ENCODE peak calls at places on chromosomes 7 and 10, in ten cellular contexts. H is fibroblast of lung; C is NCI-H1105; O is stimulated activated CD4-positive, alpha-beta T cell treated with anti-CD3 and anti-CD28 coated beads, Interleukin-2, amount 100 ng/mL, for 48 hours; J is GF-D8; N is occipital lobe; F is brain microvascular endothelial cell; U is hypothalamus; E is anterior cingulate cortex; S is CD8-positive, alpha-beta T cell. R is an unnamed sample.

GRCh38 chr7:101984141-101984879 is 166.9 kb downstream of the CUX1 start:
- DNase-seq in O (no peak), F (no peak), S (no peak), J (no peak), E (no peak), N (peak), U (no peak), C (no peak), H (no peak), R (no peak)

GRCh38 chr7:1673581-1674102 is 3.6 kb downstream of the ELFN1 start:
- DNase-seq in E (no peak), J (no peak), F (no peak), U (no peak), S (no peak), C (no peak), O (no peak), N (no peak), H (no peak), R (no peak)

GRCh38 chr10:48493083-48493871 is 111.6 kb downstream of the ARHGAP22 start:
- DNase-seq in U (no peak), C (peak), F (no peak), S (no peak), H (peak), J (peak), E (no peak), O (no peak), N (no peak), R (no peak)

GRCh38 chr7:132666786-132667185 is 90.5 kb upstream of the PLXNA4 start:
- DNase-seq in H (no peak), E (no peak), N (no peak), F (no peak), S (no peak), U (no peak), J (no peak), O (no peak), C (no peak), R (no peak)

GRCh38 chr7:51430480-51431086 is 114.0 kb upstream of the COBL start:
- DNase-seq in E (peak), U (peak), O (peak), N (peak), J (no peak), S (peak), H (peak), C (peak), F (peak), R (no peak)

GRCh38 chr7:81045491-81045890 is 126.6 kb upstream of the SEMA3C start:
- DNase-seq in O (no peak), N (no peak), E (no peak), S (no peak), C (no peak), F (no peak), U (no peak), J (no peak), H (no peak), R (no peak)

GRCh38 chr10:77763453-77764430 is 126.1 kb upstream of the KCNMA1 start:
- DNase-seq in H (no peak), E (no peak), S (no peak), O (no peak), J (no peak), F (no peak), U (no peak), C (no peak), N (no peak), R (no peak)

GRCh38 chr10:93039721-93040120 is 20.9 kb upstream of the CYP26C1 start:
- DNase-seq in E (no peak), J (peak), O (no peak), S (no peak), N (no peak), H (peak), U (no peak), C (no peak), F (peak), R (no peak)

GRCh38 chr7:66110861-66111260 is 3.8 kb upstream of the CRCP start:
- DNase-seq in H (peak), O (no peak), N (no peak), S (no peak), F (peak), J (no peak), C (no peak), U (no peak), E (no peak), R (no peak)

GRCh38 chr7:124758327-124758726 is 7.3 kb downstream of the GPR37 start:
- DNase-seq in E (no peak), O (no peak), C (no peak), J (no peak), F (no peak), H (no peak), N (no peak), U (no peak), S (no peak), R (no peak)

GRCh38 chr10:43878386-43878785 is 229.7 kb upstream of the ZNF32 start:
- DNase-seq in N (no peak), U (peak), E (no peak), J (no peak), O (no peak), C (no peak), F (no peak), H (peak), S (no peak), R (no peak)

GRCh38 chr10:119370046-119370770 is 162.8 kb downstream of the GRK5 start:
- DNase-seq in N (no peak), U (no peak), O (no peak), J (no peak), S (no peak), E (no peak), H (peak), C (no peak), F (peak), R (no peak)

GRCh38 chr10:96417432-96417831 is 58.6 kb upstream of the OPALIN start:
- DNase-seq in U (no peak), N (no peak), J (no peak), C (no peak), F (no peak), E (no peak), O (no peak), H (peak), S (no peak), R (no peak)

GRCh38 chr7:140230517-140230861 is 53.7 kb upstream of the KDM7A start:
- DNase-seq in E (no peak), S (peak), J (no peak), H (no peak), F (no peak), O (peak), U (no peak), C (no peak), N (no peak), R (peak)

GRCh38 chr7:23332193-23332592 is 33.1 kb downstream of the MALSU1 start:
- DNase-seq in O (no peak), C (no peak), F (no peak), H (no peak), S (no peak), N (no peak), E (no peak), U (no peak), J (no peak), R (no peak)

GRCh38 chr7:98719396-98719795 is 102.3 kb downstream of the NPTX2 start:
- DNase-seq in U (no peak), F (no peak), O (no peak), N (no peak), J (no peak), S (no peak), E (no peak), H (no peak), C (no peak), R (no peak)

GRCh38 chr10:110471566-110472139 is 26.1 kb upstream of the DUSP5 start:
- DNase-seq in C (no peak), N (no peak), S (no peak), F (peak), O (no peak), H (peak), E (no peak), J (no peak), U (no peak), R (no peak)

GRCh38 chr10:131821378-131822012 is 79.3 kb upstream of the PPP2R2D start:
- DNase-seq in E (no peak), S (no peak), N (no peak), H (no peak), F (no peak), U (no peak), J (no peak), O (no peak), C (no peak), R (no peak)

GRCh38 chr10:124253006-124253405 is 159.6 kb upstream of the CHST15 start:
- DNase-seq in U (no peak), J (no peak), N (no peak), S (no peak), H (no peak), O (no peak), E (no peak), F (no peak), C (no peak), R (no peak)

GRCh38 chr7:134995239-134996096 is 9.2 kb downstream of the AGBL3 start:
- DNase-seq in C (no peak), F (no peak), O (no peak), E (no peak), H (no peak), N (no peak), S (peak), U (no peak), J (no peak), R (no peak)

GRCh38 chr10:33623677-33624076 is 289.2 kb upstream of the NRP1 start:
- DNase-seq in F (no peak), N (no peak), U (no peak), C (no peak), J (no peak), E (no peak), H (no peak), O (no peak), S (no peak), R (no peak)

GRCh38 chr10:77505431-77506334 is 131.9 kb downstream of the KCNMA1 start:
- DNase-seq in E (no peak), C (no peak), H (peak), U (no peak), O (no peak), F (peak), N (no peak), J (no peak), S (no peak), R (no peak)

GRCh38 chr10:49612513-49613159 is 1.2 kb upstream of the CHAT start:
- DNase-seq in N (no peak), H (no peak), E (no peak), O (no peak), C (no peak), J (no peak), U (no peak), S (no peak), F (no peak), R (no peak)

GRCh38 chr10:68105820-68106219 is 3.5 kb upstream of the MYPN start:
- DNase-seq in S (no peak), O (no peak), F (peak), H (peak), E (no peak), J (no peak), C (no peak), U (no peak), N (no peak), R (no peak)

GRCh38 chr10:5293691-5294550 is 70.8 kb upstream of the UCN3 start:
- DNase-seq in S (peak), J (peak), O (peak), H (peak), E (no peak), C (no peak), N (no peak), U (no peak), F (peak), R (peak)

GRCh38 chr7:70710011-70710480 is 421.9 kb upstream of the GALNT17 start:
- DNase-seq in J (no peak), O (no peak), F (peak), E (no peak), S (no peak), U (no peak), C (no peak), N (no peak), H (peak), R (no peak)

GRCh38 chr7:51121945-51122425 is 194.6 kb downstream of the COBL start:
- DNase-seq in U (no peak), N (no peak), E (no peak), O (no peak), J (no peak), H (peak), C (no peak), S (no peak), F (peak), R (no peak)

GRCh38 chr7:126398285-126398684 is 854.5 kb downstream of the GRM8 start:
- DNase-seq in O (no peak), E (no peak), U (no peak), C (no peak), F (no peak), S (no peak), N (no peak), H (no peak), J (no peak), R (no peak)

GRCh38 chr7:98322331-98323260 is 41.1 kb downstream of the BRI3 start:
- DNase-seq in C (no peak), E (no peak), N (no peak), F (peak), U (no peak), S (no peak), O (no peak), H (no peak), J (no peak), R (no peak)

GRCh38 chr7:143519411-143520131 is 41.9 kb downstream of the TAS2R41 start:
- DNase-seq in E (peak), C (peak), U (no peak), H (peak), J (no peak), F (peak), O (no peak), S (no peak), N (peak), R (no peak)

GRCh38 chr10:11705687-11706086 is 36.5 kb upstream of the ECHDC3 start:
- DNase-seq in S (no peak), O (no peak), H (no peak), E (no peak), F (no peak), C (no peak), J (no peak), N (no peak), U (no peak), R (no peak)

GRCh38 chr10:7170626-7171322 is 240.1 kb downstream of the SFMBT2 start:
- DNase-seq in E (no peak), N (no peak), U (peak), C (no peak), S (no peak), J (no peak), F (no peak), H (no peak), O (no peak), R (no peak)

GRCh38 chr10:132699411-132700167 is 86.4 kb downstream of the NKX6-2 start:
- DNase-seq in S (no peak), F (no peak), H (no peak), C (no peak), U (no peak), N (no peak), O (no peak), E (no peak), J (no peak), R (no peak)

GRCh38 chr7:29288534-29289091 is 94.0 kb downstream of the CHN2 start:
- DNase-seq in S (no peak), H (no peak), U (no peak), J (no peak), O (no peak), N (no peak), C (peak), F (no peak), E (no peak), R (no peak)

GRCh38 chr10:97279121-97279815 is 13.2 kb downstream of the ARHGAP19 start:
- DNase-seq in H (peak), J (no peak), E (no peak), U (no peak), F (peak), S (no peak), O (no peak), N (no peak), C (no peak), R (no peak)

GRCh38 chr10:133216776-133217175 is 13.2 kb upstream of the UTF1 start:
- DNase-seq in N (no peak), C (no peak), U (no peak), J (no peak), H (no peak), F (no peak), O (no peak), S (no peak), E (no peak), R (no peak)

GRCh38 chr10:43843331-43844101 is 194.8 kb upstream of the ZNF32 start:
- DNase-seq in U (no peak), O (no peak), J (no peak), S (no peak), F (peak), E (no peak), C (no peak), H (peak), N (no peak), R (no peak)

GRCh38 chr10:21989453-21990154 is 13.9 kb downstream of the DNAJC1 start:
- DNase-seq in H (peak), F (peak), E (peak), O (no peak), S (peak), N (peak), C (peak), J (peak), U (peak), R (no peak)